ENCODE peak calls at places on chromosomes 12 and 14, in eight cellular contexts. M, N, T, B, C, E, F and G are unnamed samples.
A peak's percentile ranks its signal among the peaks of the same experiment; 100 is the strongest.

GRCh38 chr12:12282761-12283160 is 15.9 kb upstream of the LRP6 start:
- DNase-seq in T (no peak), F (no peak), E (peak; percentile 35), C (no peak), B (no peak), M (no peak), N (peak; percentile 84), G (peak; percentile 82)

GRCh38 chr14:54606631-54607133 is 39.8 kb downstream of the SAMD4A start:
- DNase-seq in T (no peak), C (no peak), N (peak; percentile 88), E (no peak), B (no peak), M (no peak), F (peak; percentile 92), G (no peak)

GRCh38 chr14:22650046-22650739 is 6.0 kb upstream of the OR6J1 start:
- DNase-seq in F (no peak), N (no peak), M (no peak), T (no peak), C (no peak), E (no peak), B (no peak), G (no peak)

GRCh38 chr12:113059071-113059595 is 2.6 kb downstream of the DTX1 start:
- DNase-seq in C (no peak), B (peak; percentile 2), T (no peak), N (no peak), E (no peak), F (no peak), M (no peak), G (no peak)

GRCh38 chr12:510071-510825 is 50.5 kb downstream of the B4GALNT3 start:
- DNase-seq in T (no peak), M (peak; percentile 80), N (no peak), B (no peak), E (no peak), F (no peak), C (no peak), G (peak; percentile 85)

GRCh38 chr14:76473381-76474263 is 97.7 kb downstream of the ESRRB start:
- DNase-seq in T (no peak), N (no peak), F (no peak), B (no peak), E (no peak), M (no peak), C (peak; percentile 16), G (peak; percentile 15)

GRCh38 chr12:11650697-11651281 is 1.3 kb downstream of the ETV6 start:
- DNase-seq in N (peak; percentile 50), B (no peak), F (no peak), M (no peak), E (peak; percentile 42), T (no peak), C (peak; percentile 75), G (peak; percentile 63)

GRCh38 chr14:38578278-38578681 is 322.4 kb upstream of the CLEC14A start:
- DNase-seq in E (no peak), F (peak; percentile 87), M (no peak), C (no peak), B (no peak), N (peak; percentile 61), T (no peak), G (peak; percentile 79)

GRCh38 chr12:54277823-54278276 is 2.1 kb downstream of the CBX5 start:
- DNase-seq in F (peak; percentile 41), B (no peak), M (no peak), N (no peak), C (no peak), E (peak; percentile 72), T (no peak), G (no peak)

GRCh38 chr12:52214421-52214802 is 18.6 kb upstream of the KRT7 start:
- DNase-seq in E (no peak), N (no peak), T (no peak), B (peak; percentile 77), F (no peak), C (no peak), M (no peak), G (no peak)

GRCh38 chr12:113464852-113465719 is 6.6 kb downstream of the LHX5 start:
- DNase-seq in C (no peak), F (no peak), T (no peak), N (no peak), B (no peak), M (no peak), E (no peak), G (no peak)

GRCh38 chr14:37150414-37150813 is 22.0 kb downstream of the SLC25A21 start:
- DNase-seq in T (no peak), F (peak; percentile 11), C (peak; percentile 51), M (no peak), N (peak; percentile 39), E (peak; percentile 46), B (no peak), G (peak; percentile 75)

GRCh38 chr14:74647834-74648361 is 35.9 kb upstream of the LTBP2 start:
- DNase-seq in N (no peak), T (no peak), C (peak; percentile 51), B (no peak), M (no peak), F (no peak), E (no peak), G (peak; percentile 53)

GRCh38 chr14:79842270-79842669 is 369.0 kb downstream of the DIO2 start:
- DNase-seq in N (peak; percentile 62), E (peak; percentile 25), C (no peak), T (no peak), F (peak; percentile 46), M (no peak), B (no peak), G (no peak)

GRCh38 chr14:21617614-21618013 is 17.1 kb downstream of the OR10G2 start:
- DNase-seq in C (no peak), N (no peak), M (no peak), B (no peak), F (no peak), T (no peak), E (no peak), G (no peak)

GRCh38 chr12:132466241-132467188 is 23.4 kb upstream of the FBRSL1 start:
- DNase-seq in M (no peak), N (peak; percentile 46), B (peak; percentile 60), C (no peak), T (no peak), F (no peak), E (no peak), G (peak; percentile 35)

GRCh38 chr12:102816816-102817434 is 100.1 kb downstream of the PAH start:
- DNase-seq in E (peak; percentile 57), F (no peak), C (peak; percentile 40), M (no peak), T (no peak), N (peak; percentile 13), B (no peak), G (peak; percentile 69)

GRCh38 chr12:103933237-103933636 is 3.0 kb downstream of the HSP90B1 start:
- DNase-seq in N (no peak), F (no peak), B (no peak), C (no peak), T (no peak), M (no peak), E (no peak), G (peak; percentile 38)

GRCh38 chr12:127496255-127496654 is 770.7 kb upstream of the TMEM132C start:
- DNase-seq in B (no peak), M (no peak), E (no peak), C (no peak), N (no peak), T (no peak), F (no peak), G (no peak)

GRCh38 chr14:90355540-90356518 is 24.1 kb upstream of the NRDE2 start:
- DNase-seq in B (no peak), F (no peak), C (no peak), E (no peak), M (no peak), T (no peak), N (peak; percentile 16), G (no peak)

GRCh38 chr14:68198713-68199464 is 379.3 kb downstream of the RAD51B start:
- DNase-seq in B (no peak), M (no peak), E (no peak), C (no peak), T (no peak), F (no peak), N (no peak), G (no peak)

GRCh38 chr12:119222222-119222951 is 43.7 kb downstream of the HSPB8 start:
- DNase-seq in F (no peak), M (no peak), E (no peak), B (no peak), T (no peak), C (no peak), N (no peak), G (no peak)

GRCh38 chr14:63764103-63764502 is 36.2 kb upstream of the SGPP1 start:
- DNase-seq in M (no peak), F (no peak), N (no peak), C (no peak), T (no peak), B (no peak), E (no peak), G (no peak)

GRCh38 chr12:90514325-90514724 is 440.7 kb downstream of the CCER1 start:
- DNase-seq in M (no peak), F (peak; percentile 29), N (no peak), T (no peak), E (no peak), C (no peak), B (no peak), G (peak; percentile 88)

GRCh38 chr14:73878436-73878835 is 8.2 kb upstream of the ZNF410 start:
- DNase-seq in C (no peak), E (no peak), B (no peak), F (no peak), M (no peak), N (peak; percentile 48), T (no peak), G (no peak)

GRCh38 chr14:90757452-90757851 is 58.8 kb downstream of the TTC7B start:
- DNase-seq in T (no peak), M (no peak), C (no peak), N (peak; percentile 21), B (no peak), E (no peak), F (no peak), G (no peak)

GRCh38 chr12:108560752-108561719 is at the start of gene SART3:
- DNase-seq in T (peak; percentile 73), B (peak; percentile 93), C (peak; percentile 95), N (peak; percentile 86), M (peak; percentile 74), F (peak; percentile 58), E (peak; percentile 97), G (peak; percentile 93)

GRCh38 chr14:98510392-98510791 is 761.6 kb downstream of the BCL11B start:
- DNase-seq in F (no peak), E (no peak), C (no peak), B (no peak), T (no peak), M (no peak), N (no peak), G (no peak)

GRCh38 chr14:94129111-94129757 is at the start of gene IFI27L2:
- DNase-seq in E (peak; percentile 85), C (peak; percentile 57), N (peak; percentile 84), B (no peak), T (peak; percentile 48), F (no peak), M (no peak), G (peak; percentile 88)

GRCh38 chr14:55938249-55938791 is 179.9 kb upstream of the PELI2 start:
- DNase-seq in T (no peak), C (no peak), E (no peak), B (no peak), N (peak; percentile 33), F (peak; percentile 24), M (no peak), G (no peak)

GRCh38 chr14:52043690-52044089 is 25.2 kb downstream of the NID2 start:
- DNase-seq in T (no peak), N (peak; percentile 48), M (no peak), F (no peak), E (peak; percentile 66), C (peak; percentile 53), B (no peak), G (no peak)

GRCh38 chr14:23544511-23545447 is 6.8 kb downstream of the ZFHX2 start:
- DNase-seq in B (no peak), F (no peak), C (no peak), T (no peak), E (no peak), M (no peak), N (no peak), G (peak; percentile 55)

GRCh38 chr14:64363265-64363840 is 24.8 kb upstream of the MTHFD1 start:
- DNase-seq in T (no peak), F (no peak), N (peak; percentile 71), M (no peak), B (no peak), E (no peak), C (peak; percentile 24), G (no peak)